ENCODE peak calls at places on chromosomes 1 and 21, in eight cellular contexts. One of them, this sample, is unnamed.
A peak's percentile ranks its signal among the peaks of the same experiment; 100 is the strongest.

GRCh38 chr1:114253900-114254299 is 100.2 kb upstream of the SYT6 start:
- DNase-seq in ovary: no peak
- DNase-seq in tibial nerve: no peak
- DNase-seq in suprapubic skin: no peak
- DNase-seq in K562: no peak
- DNase-seq in A549: no peak
- DNase-seq in H1: no peak
- DNase-seq in esophagus muscularis mucosa: no peak
- DNase-seq in this sample: no peak

GRCh38 chr21:31744162-31744800 is 12.4 kb upstream of the SCAF4 start:
- DNase-seq in ovary: no peak
- DNase-seq in tibial nerve: no peak
- DNase-seq in suprapubic skin: no peak
- DNase-seq in K562: no peak
- DNase-seq in A549: no peak
- DNase-seq in H1: no peak
- DNase-seq in esophagus muscularis mucosa: no peak
- DNase-seq in this sample: no peak

GRCh38 chr1:54681396-54681795 is 34.3 kb upstream of the TTC4 start:
- DNase-seq in ovary: no peak
- DNase-seq in tibial nerve: no peak
- DNase-seq in suprapubic skin: no peak
- DNase-seq in K562: no peak
- DNase-seq in A549: peak; percentile 20
- DNase-seq in H1: no peak
- DNase-seq in esophagus muscularis mucosa: no peak
- DNase-seq in this sample: no peak

GRCh38 chr1:94715311-94715710 is 104.8 kb upstream of the SLC44A3 start:
- DNase-seq in ovary: no peak
- DNase-seq in tibial nerve: no peak
- DNase-seq in suprapubic skin: no peak
- DNase-seq in K562: no peak
- DNase-seq in A549: no peak
- DNase-seq in H1: no peak
- DNase-seq in esophagus muscularis mucosa: peak; percentile 83
- DNase-seq in this sample: no peak

GRCh38 chr1:171355727-171356126 is 41.7 kb downstream of the FMO4 start:
- DNase-seq in ovary: no peak
- DNase-seq in tibial nerve: no peak
- DNase-seq in suprapubic skin: no peak
- DNase-seq in K562: no peak
- DNase-seq in A549: no peak
- DNase-seq in H1: no peak
- DNase-seq in esophagus muscularis mucosa: no peak
- DNase-seq in this sample: no peak

GRCh38 chr21:25735895-25736597 is 1.3 kb downstream of the GABPA start:
- DNase-seq in ovary: no peak
- DNase-seq in tibial nerve: no peak
- DNase-seq in suprapubic skin: no peak
- DNase-seq in K562: no peak
- DNase-seq in A549: peak; percentile 2
- DNase-seq in H1: no peak
- DNase-seq in esophagus muscularis mucosa: no peak
- DNase-seq in this sample: no peak

GRCh38 chr1:228337031-228337564 is 69.5 kb downstream of the TRIM11 start:
- DNase-seq in ovary: no peak
- DNase-seq in tibial nerve: no peak
- DNase-seq in suprapubic skin: no peak
- DNase-seq in K562: no peak
- DNase-seq in A549: no peak
- DNase-seq in H1: no peak
- DNase-seq in esophagus muscularis mucosa: no peak
- DNase-seq in this sample: peak; percentile 1

GRCh38 chr1:93619507-93620168 is 62.0 kb downstream of the BCAR3 start:
- DNase-seq in ovary: no peak
- DNase-seq in tibial nerve: no peak
- DNase-seq in suprapubic skin: no peak
- DNase-seq in K562: no peak
- DNase-seq in A549: peak; percentile 41
- DNase-seq in H1: no peak
- DNase-seq in esophagus muscularis mucosa: no peak
- DNase-seq in this sample: no peak

GRCh38 chr21:33305344-33305671 is 19.5 kb upstream of the IFNAR1 start:
- DNase-seq in ovary: no peak
- DNase-seq in tibial nerve: no peak
- DNase-seq in suprapubic skin: no peak
- DNase-seq in K562: no peak
- DNase-seq in A549: no peak
- DNase-seq in H1: no peak
- DNase-seq in esophagus muscularis mucosa: peak; percentile 31
- DNase-seq in this sample: no peak

GRCh38 chr21:33313611-33314010 is 11.2 kb upstream of the IFNAR1 start:
- DNase-seq in ovary: no peak
- DNase-seq in tibial nerve: no peak
- DNase-seq in suprapubic skin: no peak
- DNase-seq in K562: no peak
- DNase-seq in A549: no peak
- DNase-seq in H1: no peak
- DNase-seq in esophagus muscularis mucosa: no peak
- DNase-seq in this sample: no peak

GRCh38 chr21:33313183-33313582 is 11.6 kb upstream of the IFNAR1 start:
- DNase-seq in ovary: no peak
- DNase-seq in tibial nerve: no peak
- DNase-seq in suprapubic skin: no peak
- DNase-seq in K562: no peak
- DNase-seq in A549: no peak
- DNase-seq in H1: no peak
- DNase-seq in esophagus muscularis mucosa: no peak
- DNase-seq in this sample: no peak

GRCh38 chr21:33309778-33310177 is 15.0 kb upstream of the IFNAR1 start:
- DNase-seq in ovary: no peak
- DNase-seq in tibial nerve: no peak
- DNase-seq in suprapubic skin: no peak
- DNase-seq in K562: no peak
- DNase-seq in A549: no peak
- DNase-seq in H1: no peak
- DNase-seq in esophagus muscularis mucosa: peak; percentile 72
- DNase-seq in this sample: no peak

DNA sequence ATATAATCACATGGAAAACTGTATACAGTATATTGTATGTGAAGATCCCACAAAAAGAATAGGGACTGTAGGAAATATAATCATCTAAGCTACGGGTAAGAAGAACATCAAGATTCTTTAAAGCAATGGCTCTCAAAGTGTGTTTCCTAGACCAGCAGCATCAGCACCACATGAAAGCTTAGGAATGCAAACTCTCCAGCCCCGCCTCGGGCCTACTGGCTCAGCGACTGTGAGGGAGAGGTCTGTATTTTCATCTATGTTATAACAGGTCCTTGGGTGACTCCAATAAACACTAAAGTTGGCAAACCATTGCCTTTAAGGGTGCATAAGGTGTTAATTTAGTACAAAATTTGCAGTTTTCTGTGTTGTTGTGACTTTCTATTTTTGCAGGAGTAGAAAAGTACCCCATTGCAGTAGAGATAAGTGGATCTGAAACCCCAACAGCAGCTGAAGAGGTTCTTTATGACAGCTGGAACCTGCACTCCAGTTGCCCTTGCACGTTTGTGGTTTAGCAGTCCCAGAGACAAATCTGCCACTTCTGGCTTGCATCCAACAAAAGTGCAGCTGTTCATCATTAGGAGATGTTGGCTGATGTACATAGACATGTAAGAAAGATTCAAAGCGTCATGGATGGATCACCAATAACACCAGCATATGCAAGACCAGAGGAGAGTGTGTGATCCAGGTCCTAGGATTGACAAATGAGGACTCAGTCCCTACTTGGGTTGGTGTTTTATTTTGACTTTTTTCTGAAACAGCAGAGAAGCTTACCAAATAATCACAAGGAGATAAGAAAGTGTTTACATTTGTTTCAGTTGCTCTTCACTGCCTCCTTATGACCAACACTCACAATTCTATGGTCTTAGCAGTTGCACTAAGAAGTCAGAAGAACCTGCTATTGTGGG is 15.9 kb upstream of the IFNAR1 start:
- DNase-seq in ovary: no peak
- DNase-seq in tibial nerve: no peak
- DNase-seq in suprapubic skin: no peak
- DNase-seq in K562: no peak
- DNase-seq in A549: no peak
- DNase-seq in H1: no peak
- DNase-seq in esophagus muscularis mucosa: peak; percentile 68
- DNase-seq in this sample: peak; percentile 71
- H3K4me3 ChIP-seq in ovary: no peak overlapping the region
- H3K4me3 ChIP-seq in tibial nerve: no peak overlapping the region
- H3K4me3 ChIP-seq in suprapubic skin: no peak overlapping the region
- H3K4me3 ChIP-seq in K562: no peak overlapping the region
- H3K4me3 ChIP-seq in A549: no peak overlapping the region
- H3K4me3 ChIP-seq in H1: no peak overlapping the region
- H3K4me3 ChIP-seq in esophagus muscularis mucosa: no peak overlapping the region
- H3K4me3 ChIP-seq in this sample: no peak overlapping the region

GRCh38 chr1:206489980-206490534 is 17.3 kb upstream of the RASSF5 start:
- DNase-seq in ovary: peak; percentile 84
- DNase-seq in tibial nerve: peak; percentile 58
- DNase-seq in suprapubic skin: no peak
- DNase-seq in K562: peak; percentile 94
- DNase-seq in A549: peak; percentile 71
- DNase-seq in H1: peak; percentile 56
- DNase-seq in esophagus muscularis mucosa: no peak
- DNase-seq in this sample: peak; percentile 71

GRCh38 chr1:206492589-206492988 is 14.7 kb upstream of the RASSF5 start:
- DNase-seq in ovary: no peak
- DNase-seq in tibial nerve: no peak
- DNase-seq in suprapubic skin: no peak
- DNase-seq in K562: no peak
- DNase-seq in A549: no peak
- DNase-seq in H1: no peak
- DNase-seq in esophagus muscularis mucosa: no peak
- DNase-seq in this sample: no peak

GRCh38 chr1:206491592-206491991 is 15.7 kb upstream of the RASSF5 start:
- DNase-seq in ovary: no peak
- DNase-seq in tibial nerve: no peak
- DNase-seq in suprapubic skin: no peak
- DNase-seq in K562: no peak
- DNase-seq in A549: no peak
- DNase-seq in H1: no peak
- DNase-seq in esophagus muscularis mucosa: no peak
- DNase-seq in this sample: no peak

GRCh38 chr1:206493279-206493678 is 14.1 kb upstream of the RASSF5 start:
- DNase-seq in ovary: no peak
- DNase-seq in tibial nerve: no peak
- DNase-seq in suprapubic skin: no peak
- DNase-seq in K562: no peak
- DNase-seq in A549: no peak
- DNase-seq in H1: no peak
- DNase-seq in esophagus muscularis mucosa: no peak
- DNase-seq in this sample: no peak

GRCh38 chr1:206490643-206491421 is 16.5 kb upstream of the RASSF5 start:
- DNase-seq in ovary: no peak
- DNase-seq in tibial nerve: no peak
- DNase-seq in suprapubic skin: no peak
- DNase-seq in K562: no peak
- DNase-seq in A549: no peak
- DNase-seq in H1: no peak
- DNase-seq in esophagus muscularis mucosa: no peak
- DNase-seq in this sample: no peak
- TF ChIP-seq EP300 in ovary: no peak
- TF ChIP-seq EP300 in tibial nerve: no peak
- TF ChIP-seq EP300 in suprapubic skin: no peak
- TF ChIP-seq EP300 in K562: no peak
- TF ChIP-seq EP300 in A549: no peak
- TF ChIP-seq EP300 in H1: no peak
- TF ChIP-seq EP300 in esophagus muscularis mucosa: no peak
- TF ChIP-seq EP300 in this sample: no peak

GRCh38 chr1:211099393-211099792 is 34.6 kb downstream of the KCNH1 start:
- DNase-seq in ovary: no peak
- DNase-seq in tibial nerve: no peak
- DNase-seq in suprapubic skin: no peak
- DNase-seq in K562: no peak
- DNase-seq in A549: no peak
- DNase-seq in H1: no peak
- DNase-seq in esophagus muscularis mucosa: peak; percentile 91
- DNase-seq in this sample: no peak
- H3K27ac ChIP-seq in ovary: no peak overlapping the region
- H3K27ac ChIP-seq in tibial nerve: no peak overlapping the region
- H3K27ac ChIP-seq in suprapubic skin: no peak overlapping the region
- H3K27ac ChIP-seq in K562: no peak overlapping the region
- H3K27ac ChIP-seq in A549: no peak overlapping the region
- H3K27ac ChIP-seq in H1: no peak overlapping the region
- H3K27ac ChIP-seq in esophagus muscularis mucosa: no peak overlapping the region
- H3K27ac ChIP-seq in this sample: no peak overlapping the region

GRCh38 chr21:15159382-15160020 is 94.7 kb upstream of the NRIP1 start:
- DNase-seq in ovary: no peak
- DNase-seq in tibial nerve: no peak
- DNase-seq in suprapubic skin: no peak
- DNase-seq in K562: no peak
- DNase-seq in A549: no peak
- DNase-seq in H1: no peak
- DNase-seq in esophagus muscularis mucosa: no peak
- DNase-seq in this sample: no peak
- H3K4me3 ChIP-seq in ovary: no peak overlapping the region
- H3K4me3 ChIP-seq in tibial nerve: no peak overlapping the region
- H3K4me3 ChIP-seq in suprapubic skin: no peak overlapping the region
- H3K4me3 ChIP-seq in K562: no peak overlapping the region
- H3K4me3 ChIP-seq in A549: no peak overlapping the region
- H3K4me3 ChIP-seq in H1: no peak overlapping the region
- H3K4me3 ChIP-seq in esophagus muscularis mucosa: no peak overlapping the region
- H3K4me3 ChIP-seq in this sample: no peak overlapping the region

GRCh38 chr1:16077430-16078245 is 4.2 kb upstream of the FAM131C start:
- DNase-seq in ovary: no peak
- DNase-seq in tibial nerve: no peak
- DNase-seq in suprapubic skin: no peak
- DNase-seq in K562: no peak
- DNase-seq in A549: no peak
- DNase-seq in H1: no peak
- DNase-seq in esophagus muscularis mucosa: no peak
- DNase-seq in this sample: no peak

GRCh38 chr1:16075337-16076002 is 2.0 kb upstream of the FAM131C start:
- DNase-seq in ovary: peak; percentile 75
- DNase-seq in tibial nerve: no peak
- DNase-seq in suprapubic skin: no peak
- DNase-seq in K562: no peak
- DNase-seq in A549: no peak
- DNase-seq in H1: no peak
- DNase-seq in esophagus muscularis mucosa: no peak
- DNase-seq in this sample: no peak

GRCh38 chr1:16074217-16074616 is 766 bp upstream of the FAM131C start:
- DNase-seq in ovary: no peak
- DNase-seq in tibial nerve: no peak
- DNase-seq in suprapubic skin: no peak
- DNase-seq in K562: no peak
- DNase-seq in A549: no peak
- DNase-seq in H1: no peak
- DNase-seq in esophagus muscularis mucosa: no peak
- DNase-seq in this sample: no peak

GRCh38 chr1:16076871-16077250 is 3.4 kb upstream of the FAM131C start:
- DNase-seq in ovary: no peak
- DNase-seq in tibial nerve: no peak
- DNase-seq in suprapubic skin: no peak
- DNase-seq in K562: no peak
- DNase-seq in A549: peak; percentile 67
- DNase-seq in H1: no peak
- DNase-seq in esophagus muscularis mucosa: no peak
- DNase-seq in this sample: no peak

GRCh38 chr1:16076003-16076870 is 2.8 kb upstream of the FAM131C start:
- DNase-seq in ovary: no peak
- DNase-seq in tibial nerve: no peak
- DNase-seq in suprapubic skin: no peak
- DNase-seq in K562: peak; percentile 75
- DNase-seq in A549: peak; percentile 90
- DNase-seq in H1: no peak
- DNase-seq in esophagus muscularis mucosa: no peak
- DNase-seq in this sample: no peak
- TF ChIP-seq EP300 in ovary: no peak
- TF ChIP-seq EP300 in tibial nerve: no peak
- TF ChIP-seq EP300 in suprapubic skin: no peak
- TF ChIP-seq EP300 in K562: peak; percentile 23
- TF ChIP-seq EP300 in A549: peak; percentile 42
- TF ChIP-seq EP300 in H1: no peak
- TF ChIP-seq EP300 in esophagus muscularis mucosa: no peak
- TF ChIP-seq EP300 in this sample: no peak

This sample was measured in transverse colon.